ENCODE peak calls at places on chromosomes 13 and 19, in six cellular contexts. C, X, U, W, G and T are unnamed samples.

GRCh38 chr13:57582032-57582431 is 49.5 kb upstream of the PCDH17 start:
- DNase-seq in G (peak; percentile 69), W (no peak), C (no peak), U (no peak), X (no peak), T (peak; percentile 67)

GRCh38 chr13:48939728-48940127 is 36.0 kb upstream of the FNDC3A start:
- DNase-seq in W (no peak), X (no peak), U (no peak), G (no peak), C (no peak), T (no peak)

GRCh38 chr13:67228909-67229308 is 1.2 kb downstream of the PCDH9 start:
- DNase-seq in G (no peak), X (no peak), W (no peak), U (no peak), C (no peak), T (no peak)

GRCh38 chr13:20775961-20776360 is 2.2 kb upstream of the EEF1AKMT1 start:
- DNase-seq in G (no peak), W (no peak), U (no peak), X (no peak), C (no peak), T (peak; percentile 62)

GRCh38 chr19:14686411-14686810 is 3.4 kb upstream of the ZNF333 start:
- DNase-seq in G (peak; percentile 52), C (no peak), W (no peak), U (peak; percentile 48), X (no peak), T (peak; percentile 27)

GRCh38 chr19:6087074-6087506 is 23.2 kb downstream of the RFX2 start:
- DNase-seq in U (peak; percentile 37), X (no peak), C (no peak), G (peak; percentile 69), W (no peak), T (peak; percentile 59)

GRCh38 chr19:7850975-7851622 is 21.1 kb downstream of the EVI5L start:
- DNase-seq in G (no peak), C (no peak), X (no peak), U (no peak), W (no peak), T (no peak)

GRCh38 chr13:48780713-48781341 is 127.1 kb downstream of the CYSLTR2 start:
- DNase-seq in W (no peak), U (no peak), G (no peak), C (no peak), X (no peak), T (no peak)

GRCh38 chr13:73416093-73416492 is 357.3 kb downstream of the KLF5 start:
- DNase-seq in C (no peak), X (no peak), G (no peak), U (no peak), W (no peak), T (peak; percentile 40)

GRCh38 chr13:50359779-50360178 is 344.5 kb downstream of the KCNRG start:
- DNase-seq in U (no peak), W (no peak), G (no peak), X (no peak), C (no peak), T (no peak)